ENCODE peak calls at places on chromosomes 5 and 9, in four cellular contexts. H, Z, A and S are unnamed samples.

GRCh38 chr9:124868511-124869465 is 6.9 kb downstream of the ARPC5L start:
- DNase-seq in H (peak; percentile 91), A (peak; percentile 88), Z (peak; percentile 91), S (peak; percentile 77)

GRCh38 chr9:35714123-35714522 is 17.9 kb downstream of the TLN1 start:
- DNase-seq in A (no peak), H (no peak), Z (no peak), S (no peak)

GRCh38 chr9:137757613-137758029 is 120.0 kb upstream of the CACNA1B start:
- DNase-seq in Z (no peak), H (no peak), A (no peak), S (peak; percentile 66)

GRCh38 chr9:113522419-113522818 is 58.9 kb downstream of the RGS3 start:
- DNase-seq in A (no peak), H (no peak), Z (no peak), S (no peak)

GRCh38 chr9:89773170-89773569 is 168.4 kb downstream of the GADD45G start:
- DNase-seq in Z (no peak), A (no peak), H (no peak), S (no peak)

GRCh38 chr5:119341452-119342349 is 14.1 kb upstream of the TNFAIP8 start:
- DNase-seq in Z (no peak), A (no peak), H (no peak), S (no peak)

GRCh38 chr5:73640861-73641320 is 14.9 kb downstream of the ARHGEF28 start:
- DNase-seq in H (no peak), A (no peak), Z (no peak), S (peak; percentile 73)

GRCh38 chr9:34642679-34643078 is 3.8 kb upstream of the GALT start:
- DNase-seq in A (no peak), Z (no peak), H (no peak), S (no peak)

GRCh38 chr5:138753794-138754698 is 821 bp downstream of the CTNNA1 start:
- DNase-seq in Z (no peak), A (peak; percentile 93), H (peak; percentile 93), S (peak; percentile 83)

GRCh38 chr5:77168187-77168883 is 42.1 kb upstream of the PDE8B start:
- DNase-seq in Z (no peak), A (no peak), H (peak; percentile 77), S (no peak)

GRCh38 chr9:126144617-126145456 is 181.8 kb upstream of the MVB12B start:
- DNase-seq in A (no peak), H (no peak), Z (no peak), S (no peak)

GRCh38 chr9:6383551-6384225 is 29.3 kb upstream of the UHRF2 start:
- DNase-seq in A (no peak), Z (no peak), H (no peak), S (peak; percentile 60)

GRCh38 chr5:35253582-35253981 is 23.3 kb upstream of the PRLR start:
- DNase-seq in Z (no peak), A (no peak), H (no peak), S (no peak)

GRCh38 chr9:93657331-93658111 is 81.1 kb downstream of the PHF2 start:
- DNase-seq in Z (no peak), H (peak; percentile 5), A (no peak), S (no peak)

GRCh38 chr5:151413800-151414199 is 33.6 kb upstream of the SLC36A1 start:
- DNase-seq in H (no peak), A (no peak), Z (no peak), S (no peak)

GRCh38 chr9:131282688-131283422 is 6.5 kb upstream of the FAM78A start:
- DNase-seq in A (no peak), Z (no peak), H (peak; percentile 55), S (peak; percentile 45)

GRCh38 chr5:134438641-134439621 is 27.2 kb upstream of the CDKN2AIPNL start:
- DNase-seq in A (peak; percentile 67), H (peak; percentile 58), Z (no peak), S (peak; percentile 88)

GRCh38 chr5:142432961-142433360 is 108.1 kb upstream of the SPRY4 start:
- DNase-seq in A (peak; percentile 54), H (no peak), Z (no peak), S (no peak)

GRCh38 chr5:34497031-34497808 is 158.9 kb upstream of the RAI14 start:
- DNase-seq in Z (no peak), A (no peak), H (peak; percentile 76), S (no peak)

GRCh38 chr9:111039203-111039907 is 1.1 kb upstream of the LPAR1 start:
- DNase-seq in A (peak; percentile 76), Z (no peak), H (no peak), S (no peak)

GRCh38 chr5:90547072-90547536 is 11.5 kb upstream of the ADGRV1 start:
- DNase-seq in Z (no peak), H (no peak), A (no peak), S (no peak)

GRCh38 chr5:94776167-94776566 is 157.7 kb downstream of the SLF1 start:
- DNase-seq in Z (no peak), H (no peak), A (no peak), S (no peak)

GRCh38 chr9:18245911-18246310 is 228.0 kb upstream of the ADAMTSL1 start:
- DNase-seq in Z (no peak), A (no peak), H (no peak), S (peak; percentile 30)

GRCh38 chr5:112283943-112284342 is 135.1 kb downstream of the EPB41L4A start:
- DNase-seq in A (no peak), Z (no peak), H (no peak), S (no peak)

GRCh38 chr5:128966375-128966774 is 1.1 kb downstream of the SLC27A6 start:
- DNase-seq in H (no peak), Z (no peak), A (no peak), S (no peak)

GRCh38 chr5:112316006-112316405 is 103.1 kb downstream of the EPB41L4A start:
- DNase-seq in A (no peak), H (no peak), Z (no peak), S (no peak)

GRCh38 chr9:113298924-113299770 is 4.0 kb downstream of the RNF183 start:
- DNase-seq in A (peak; percentile 17), H (no peak), Z (no peak), S (no peak)

GRCh38 chr9:35658894-35659220 is 765 bp downstream of the CCDC107 start:
- DNase-seq in Z (no peak), H (peak; percentile 44), A (peak; percentile 43), S (peak; percentile 57)

GRCh38 chr5:164504141-164504772 is 998.8 kb downstream of the MAT2B start:
- DNase-seq in Z (no peak), H (no peak), A (peak; percentile 47), S (peak; percentile 81)

GRCh38 chr9:38277601-38278200 is 114.8 kb upstream of the ALDH1B1 start:
- DNase-seq in A (no peak), H (no peak), Z (no peak), S (no peak)

GRCh38 chr5:144566747-144567415 is 396.2 kb downstream of the KCTD16 start:
- DNase-seq in A (no peak), Z (no peak), H (no peak), S (no peak)

GRCh38 chr9:112012026-112012902 is 115.7 kb downstream of the UGCG start:
- DNase-seq in A (peak; percentile 88), H (peak; percentile 30), Z (peak; percentile 55), S (peak; percentile 94)

GRCh38 chr5:96236831-96237230 is 196.2 kb downstream of the PCSK1 start:
- DNase-seq in A (no peak), H (no peak), Z (no peak), S (no peak)

DNA sequence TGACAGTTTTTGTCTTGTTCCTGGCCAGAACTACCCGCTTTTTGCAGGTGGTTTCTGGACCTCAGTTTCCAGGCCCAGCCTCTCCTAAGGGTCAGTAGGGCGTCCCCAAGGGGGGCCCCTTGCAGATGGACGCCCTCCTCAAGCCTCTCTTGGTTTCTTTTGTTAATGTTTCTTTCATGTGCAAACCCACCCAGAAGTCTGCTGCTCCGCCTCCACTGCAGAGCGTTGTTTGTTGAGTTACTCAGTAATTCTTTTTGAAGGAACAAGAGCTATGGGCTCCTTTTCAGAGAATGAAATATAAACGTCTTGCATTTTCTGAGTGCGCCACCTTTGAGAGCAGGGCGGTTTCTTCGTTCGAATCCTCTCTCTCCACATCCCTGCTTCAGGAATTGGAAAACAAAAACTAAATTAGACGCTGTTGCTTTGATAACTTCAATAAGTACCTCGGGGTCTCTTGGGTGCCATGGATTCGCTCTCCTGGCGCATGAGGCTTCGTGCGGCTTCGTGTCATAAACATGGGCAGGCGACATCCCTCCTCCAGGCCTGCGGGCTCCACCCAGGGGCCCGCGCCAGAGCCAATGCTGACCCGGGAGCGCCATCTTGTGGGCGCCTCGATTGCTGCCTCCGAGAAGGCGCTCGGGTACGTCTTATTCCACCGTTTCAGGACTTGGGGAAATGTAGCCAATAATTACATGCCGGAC is 38.3 kb upstream of the CKMT2 start:
- DNase-seq in A (peak; percentile 76), H (peak; percentile 86), Z (peak; percentile 13), S (peak; percentile 84)
- H3K4me3 ChIP-seq in A (no peak overlapping the region), H (no peak overlapping the region), Z (no peak overlapping the region), S (peak overlapping the region; percentile 42)

DNA sequence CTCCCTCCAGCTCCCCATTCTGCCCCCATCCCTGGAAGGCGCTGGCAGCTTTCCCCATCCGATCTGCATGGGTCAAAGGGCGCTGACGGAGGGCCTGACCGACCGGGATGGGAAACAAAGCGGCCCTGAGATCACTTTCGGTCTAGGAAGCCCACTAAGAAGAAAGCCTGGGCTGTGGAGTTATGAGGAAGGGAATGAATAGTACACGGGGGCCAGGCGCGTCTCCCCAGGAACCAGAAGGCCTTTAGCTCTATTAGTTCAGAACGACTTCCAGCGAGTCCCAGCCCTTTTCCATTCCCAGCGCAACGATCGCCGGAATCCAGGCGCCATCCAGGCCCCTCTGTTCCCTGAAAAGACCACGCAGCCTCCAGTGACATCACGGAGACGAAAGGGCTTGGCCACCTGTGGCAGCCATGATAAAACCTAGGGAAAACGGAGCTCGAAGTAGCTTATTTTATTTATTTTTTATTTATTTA is 70.1 kb upstream of the CCDC180 start:
- DNase-seq in A (no peak), Z (no peak), H (peak; percentile 13), S (peak; percentile 11)
- H3K4me3 ChIP-seq in A (no peak overlapping the region), Z (peak overlapping the region; percentile 62), H (peak overlapping the region; percentile 41), S (peak overlapping the region; percentile 69)

DNA sequence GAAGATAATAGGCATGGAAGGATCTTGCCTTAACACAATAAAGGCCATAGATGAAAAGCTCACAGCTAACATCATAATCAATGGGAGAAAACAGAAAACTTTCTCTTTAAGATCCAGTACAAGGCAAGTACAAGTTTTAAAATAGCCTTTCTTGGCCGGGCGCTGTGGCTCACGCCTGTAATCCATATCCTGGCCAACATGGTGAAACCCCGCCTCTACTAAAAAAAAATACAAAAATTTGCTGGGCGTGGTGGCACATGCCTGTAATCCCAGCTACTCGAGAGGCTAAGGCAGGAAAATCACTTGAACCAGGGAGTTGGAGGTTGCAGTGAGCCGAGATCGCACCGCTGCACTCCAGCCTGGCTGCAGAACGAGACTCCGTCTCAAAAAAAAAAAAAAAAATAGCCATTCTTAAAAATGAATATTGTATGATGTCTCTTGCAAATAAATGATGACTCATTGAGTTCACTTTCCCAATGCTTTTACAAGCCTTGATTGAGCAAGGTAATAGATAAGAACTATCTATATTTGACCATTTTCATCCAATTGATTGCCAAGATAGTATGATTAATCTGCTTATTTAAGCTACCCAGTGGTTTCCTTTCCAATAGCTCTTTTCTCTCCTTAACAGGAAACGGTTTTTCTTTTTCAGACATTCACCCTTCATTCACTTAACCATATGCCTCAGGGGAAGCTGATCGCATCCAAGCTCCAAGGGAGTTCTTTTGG is 15.8 kb downstream of the CCDC152 start:
- DNase-seq in A (no peak), Z (no peak), H (no peak), S (peak; percentile 28)
- H3K4me3 ChIP-seq in A (no peak overlapping the region), Z (no peak overlapping the region), H (no peak overlapping the region), S (no peak overlapping the region)

GRCh38 chr9:121890746-121891145 is 202.4 kb downstream of the TTLL11 start:
- DNase-seq in A (no peak), Z (no peak), H (no peak), S (no peak)

GRCh38 chr9:121893787-121894186 is 199.3 kb downstream of the TTLL11 start:
- DNase-seq in H (no peak), Z (no peak), A (no peak), S (no peak)

GRCh38 chr9:121895274-121895835 is 197.8 kb downstream of the TTLL11 start:
- DNase-seq in H (no peak), Z (no peak), A (no peak), S (no peak)

GRCh38 chr9:121889990-121890563 is 203.0 kb downstream of the TTLL11 start:
- DNase-seq in H (no peak), A (no peak), Z (no peak), S (peak; percentile 49)

GRCh38 chr9:121892706-121893105 is 200.4 kb downstream of the TTLL11 start:
- DNase-seq in A (no peak), H (no peak), Z (no peak), S (no peak)
- H3K4me3 ChIP-seq in A (no peak overlapping the region), H (no peak overlapping the region), Z (no peak overlapping the region), S (no peak overlapping the region)